ENCODE peak calls at places on chromosomes 3 and 15, in eight cellular contexts. W, X, V, O, K, R, P and H are unnamed samples.

GRCh38 chr3:72174043-72174442 is 389.1 kb upstream of the PROK2 start:
- DNase-seq in V (no peak), X (no peak), R (no peak), P (no peak), W (no peak), O (no peak), K (no peak), H (no peak)

GRCh38 chr3:134600166-134600670 is 50.6 kb downstream of the KY start:
- DNase-seq in K (peak), W (no peak), R (no peak), V (no peak), O (no peak), X (no peak), P (no peak), H (no peak)

GRCh38 chr3:191568206-191568605 is 107.2 kb downstream of the PYDC2 start:
- DNase-seq in V (no peak), P (no peak), R (no peak), X (no peak), O (no peak), W (no peak), K (no peak), H (no peak)

GRCh38 chr15:83843511-83843910 is 189.6 kb downstream of the ADAMTSL3 start:
- DNase-seq in X (no peak), P (no peak), O (no peak), W (no peak), K (peak), R (no peak), V (peak), H (no peak)

GRCh38 chr15:89138999-89139612 is 50.9 kb downstream of the ABHD2 start:
- DNase-seq in O (peak), R (no peak), P (no peak), K (peak), V (peak), X (no peak), W (no peak), H (no peak)

GRCh38 chr3:52781741-52782140 is 4.3 kb downstream of the ITIH1 start:
- DNase-seq in R (no peak), O (no peak), X (no peak), V (no peak), W (no peak), P (no peak), K (no peak), H (peak)

GRCh38 chr3:77320514-77320913 is 280.6 kb downstream of the ROBO2 start:
- DNase-seq in K (peak), V (peak), P (no peak), X (peak), O (peak), R (no peak), W (peak), H (no peak)

GRCh38 chr15:92677998-92678397 is 22.4 kb upstream of the FAM174B start:
- DNase-seq in P (no peak), O (no peak), R (no peak), X (no peak), V (no peak), K (no peak), W (no peak), H (no peak)

GRCh38 chr15:69903476-69904295 is 194.0 kb downstream of the TLE3 start:
- DNase-seq in V (peak), X (no peak), W (no peak), O (peak), R (no peak), P (no peak), K (peak), H (no peak)

GRCh38 chr3:186466391-186466974 is 77.7 kb downstream of the CRYGS start:
- DNase-seq in W (no peak), R (no peak), X (no peak), K (no peak), O (no peak), P (no peak), V (no peak), H (no peak)

GRCh38 chr15:92460023-92460422 is 66.3 kb downstream of the ST8SIA2 start:
- DNase-seq in K (no peak), W (no peak), O (no peak), X (no peak), R (no peak), P (no peak), V (no peak), H (no peak)

GRCh38 chr15:80007532-80007931 is 36.5 kb upstream of the BCL2A1 start:
- DNase-seq in R (no peak), P (no peak), X (no peak), V (no peak), K (no peak), O (no peak), W (no peak), H (no peak)

GRCh38 chr3:186411994-186412393 is 50.0 kb upstream of the DGKG start:
- DNase-seq in K (peak), W (no peak), P (peak), O (no peak), R (no peak), V (no peak), X (no peak), H (no peak)

GRCh38 chr3:111480091-111480490 is 61.9 kb upstream of the CD96 start:
- DNase-seq in R (no peak), P (no peak), K (no peak), V (no peak), X (no peak), O (no peak), W (no peak), H (no peak)

GRCh38 chr3:49567406-49567805 is 13.1 kb downstream of the BSN start:
- DNase-seq in K (no peak), R (no peak), W (no peak), X (no peak), O (no peak), V (no peak), P (no peak), H (no peak)

GRCh38 chr3:65666426-65667091 is 372.2 kb downstream of the MAGI1 start:
- DNase-seq in O (no peak), K (peak), W (no peak), X (no peak), R (no peak), V (peak), P (no peak), H (no peak)

GRCh38 chr3:109328202-109328601 is 9.1 kb downstream of the DPPA4 start:
- DNase-seq in P (no peak), V (no peak), O (no peak), X (no peak), R (no peak), W (no peak), K (no peak), H (no peak)

GRCh38 chr3:145197051-145197562 is 963.9 kb downstream of the PLOD2 start:
- DNase-seq in X (no peak), K (no peak), R (no peak), W (no peak), V (no peak), P (peak), O (no peak), H (no peak)

GRCh38 chr3:158770254-158771017 is 31.4 kb upstream of the MFSD1 start:
- DNase-seq in O (peak), R (no peak), K (peak), X (no peak), P (no peak), V (peak), W (peak), H (no peak)

GRCh38 chr15:44782516-44782915 is 46.2 kb downstream of the TRIM69 start:
- DNase-seq in W (no peak), O (no peak), X (no peak), R (no peak), V (no peak), K (peak), P (no peak), H (no peak)

GRCh38 chr3:10344147-10344943 is 23.4 kb upstream of the SEC13 start:
- DNase-seq in R (no peak), P (peak), O (no peak), K (peak), X (peak), V (peak), W (peak), H (no peak)

GRCh38 chr3:31364711-31365110 is 168.0 kb upstream of the STT3B start:
- DNase-seq in K (peak), W (no peak), P (no peak), R (no peak), V (peak), X (no peak), O (peak), H (no peak)

GRCh38 chr3:78154521-78155186 is 1114.8 kb downstream of the ROBO2 start:
- DNase-seq in W (no peak), V (no peak), R (no peak), X (no peak), K (peak), P (no peak), O (no peak), H (no peak)

GRCh38 chr3:197339841-197340520 is 41.6 kb upstream of the DLG1 start:
- DNase-seq in R (no peak), K (peak), W (no peak), V (peak), P (no peak), O (peak), X (no peak), H (peak)

GRCh38 chr3:44865272-44866005 is 3.7 kb downstream of the TMEM42 start:
- DNase-seq in O (no peak), X (no peak), K (no peak), P (no peak), R (no peak), W (no peak), V (peak), H (no peak)

GRCh38 chr3:106392905-106393304 is 524.1 kb upstream of the CBLB start:
- DNase-seq in W (no peak), P (no peak), V (peak), R (no peak), O (no peak), X (no peak), K (peak), H (no peak)

GRCh38 chr3:51963951-51964451 is 3.3 kb downstream of the PCBP4 start:
- DNase-seq in R (no peak), W (no peak), O (no peak), P (no peak), X (no peak), K (no peak), V (no peak), H (no peak)

GRCh38 chr3:110457508-110457907 is 614.1 kb upstream of the NECTIN3 start:
- DNase-seq in X (no peak), V (no peak), K (no peak), P (no peak), O (no peak), R (no peak), W (no peak), H (no peak)

GRCh38 chr3:136919799-136920580 is 37.8 kb upstream of the IL20RB start:
- DNase-seq in R (no peak), W (no peak), O (no peak), V (no peak), P (no peak), K (peak), X (no peak), H (no peak)

GRCh38 chr15:99170476-99171065 is 65.7 kb downstream of the SYNM start:
- DNase-seq in O (no peak), P (no peak), V (no peak), X (no peak), R (peak), K (no peak), W (no peak), H (peak)

GRCh38 chr15:99167640-99168039 is 62.8 kb downstream of the SYNM start:
- DNase-seq in K (no peak), O (no peak), V (no peak), R (no peak), P (no peak), X (no peak), W (no peak), H (peak)

GRCh38 chr15:99172171-99172570 is 67.3 kb downstream of the SYNM start:
- DNase-seq in V (no peak), X (no peak), R (peak), O (no peak), K (no peak), P (no peak), W (no peak), H (peak)

GRCh38 chr15:99168601-99169580 is 64.0 kb downstream of the SYNM start:
- DNase-seq in O (no peak), K (no peak), W (no peak), X (no peak), V (no peak), P (no peak), R (no peak), H (peak)

DNA sequence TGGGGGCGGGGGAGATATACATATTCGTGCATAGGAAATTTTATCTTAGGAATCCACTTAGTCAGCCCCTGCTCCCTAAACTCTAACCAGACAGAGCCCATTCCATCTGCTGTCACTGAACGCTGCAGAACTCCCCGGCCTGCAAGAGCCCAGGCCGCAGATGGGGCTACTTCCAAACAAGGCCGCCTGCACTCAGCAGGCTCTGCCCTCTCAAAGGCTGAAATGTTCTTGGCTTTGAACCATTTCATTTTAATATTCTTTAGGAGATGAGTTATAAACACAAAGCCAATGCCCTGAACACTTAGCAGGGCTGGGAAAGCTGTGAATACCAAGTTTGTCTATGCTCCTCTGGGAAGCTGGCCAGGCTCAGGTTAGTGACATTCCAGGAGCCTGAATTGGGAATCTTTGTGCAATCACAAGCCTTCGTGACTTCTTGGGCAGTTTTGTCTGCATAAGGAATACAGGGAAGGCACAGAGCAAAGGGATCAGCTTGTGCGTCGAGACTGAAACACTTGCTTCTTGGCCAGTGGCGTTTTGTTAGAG is 65.0 kb downstream of the SYNM start:
- DNase-seq in O (peak), P (no peak), X (no peak), W (no peak), R (no peak), V (peak), K (peak), H (peak)
- TF ChIP-seq CTCF in O (no peak), P (no peak), X (no peak), W (no peak), R (no peak), V (no peak), K (no peak), H (no peak)

DNA sequence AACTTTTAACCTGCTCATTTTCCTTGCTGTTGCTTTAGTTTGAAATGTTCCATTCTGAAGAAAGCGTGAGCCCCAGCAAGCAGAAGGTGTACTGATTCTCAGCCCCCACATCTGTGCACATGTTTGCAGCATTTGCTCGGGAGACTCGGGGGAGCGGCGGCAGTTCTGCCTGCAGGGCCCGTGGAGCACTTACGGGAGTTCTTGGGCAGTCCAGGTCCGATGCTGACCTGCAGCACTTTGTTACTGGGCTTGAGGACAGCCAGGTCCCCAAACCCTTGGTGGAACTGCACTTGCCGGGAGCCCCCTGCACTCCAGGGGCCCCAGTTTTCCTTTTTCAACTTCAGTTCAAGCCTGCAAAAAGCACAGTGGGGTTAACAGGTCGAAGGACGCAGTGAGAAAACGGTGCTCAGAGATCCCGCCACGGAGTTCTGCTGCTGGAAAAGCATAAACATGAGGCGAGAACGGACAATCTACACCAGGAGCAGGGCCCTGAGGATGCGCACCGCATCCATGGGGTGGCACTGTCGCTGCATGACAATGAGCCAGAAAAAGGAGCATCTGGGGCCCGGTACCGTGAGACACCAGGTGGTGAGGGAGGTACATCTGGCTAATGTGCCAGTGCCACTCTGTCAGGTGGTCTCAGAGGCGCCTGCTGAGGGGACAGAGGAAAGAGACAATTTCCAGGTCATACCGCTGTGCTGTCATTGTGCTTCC is 45.6 kb upstream of the LDHAL6B start:
- DNase-seq in V (peak), R (no peak), O (no peak), W (peak), X (peak), P (no peak), K (no peak), H (no peak)
- TF ChIP-seq CTCF in V (peak), R (no peak), O (peak), W (peak), X (peak), P (no peak), K (peak), H (peak)

DNA sequence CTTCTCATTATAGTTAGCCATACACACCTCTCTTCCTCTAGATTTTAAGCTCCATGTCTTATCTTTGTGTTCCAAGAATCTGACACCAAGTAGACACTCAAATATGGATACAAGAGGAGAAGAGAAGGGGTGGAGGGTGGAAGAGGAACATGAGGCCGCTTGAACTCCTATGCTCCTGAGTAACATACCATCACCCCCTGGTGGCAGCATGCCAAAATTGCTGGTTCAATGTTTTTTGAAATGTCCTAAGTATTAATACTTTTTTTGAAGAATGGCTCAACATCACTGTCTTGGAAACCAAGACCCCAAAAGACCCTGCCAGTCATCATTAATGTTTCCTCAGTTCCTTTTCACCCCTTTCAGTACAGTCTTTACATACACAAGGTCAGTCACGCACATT is 71.8 kb upstream of the HACD2 start:
- DNase-seq in O (no peak), W (peak), P (no peak), V (no peak), R (no peak), X (no peak), K (no peak), H (no peak)
- TF ChIP-seq CTCF in O (peak), W (peak), P (no peak), V (peak), R (no peak), X (peak), K (peak), H (peak)

GRCh38 chr3:120357807-120358206 is 8.7 kb upstream of the LRRC58 start:
- DNase-seq in W (no peak), R (no peak), O (no peak), V (no peak), P (no peak), K (no peak), X (no peak), H (no peak)
- TF ChIP-seq CTCF in W (no peak), R (no peak), O (no peak), V (no peak), P (no peak), K (no peak), X (no peak), H (no peak)

DNA sequence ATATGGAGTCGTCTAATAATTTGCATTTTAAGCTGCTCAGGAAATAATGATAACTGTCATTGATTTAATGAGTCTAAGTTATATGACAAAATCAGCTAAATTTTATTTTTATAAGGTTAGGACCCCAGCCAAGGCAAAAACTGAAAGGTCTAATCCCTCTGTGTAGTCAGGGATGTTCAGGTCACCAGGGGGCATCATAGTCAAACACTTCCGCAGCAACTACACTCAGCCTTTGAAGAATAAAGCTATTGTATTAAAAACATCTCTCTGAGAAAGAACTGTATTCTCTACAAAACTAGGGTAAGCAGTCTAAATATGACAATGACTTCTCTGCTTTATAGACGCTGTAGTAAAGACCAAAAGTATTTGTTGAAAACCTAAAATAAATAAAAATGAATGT is 15.0 kb downstream of the INTS14 start:
- DNase-seq in K (peak), W (peak), P (no peak), R (no peak), O (no peak), X (peak), V (no peak), H (no peak)
- TF ChIP-seq CTCF in K (peak), W (peak), P (no peak), R (peak), O (peak), X (peak), V (peak), H (peak)

GRCh38 chr15:62124953-62125263 is 40.2 kb downstream of the C2CD4B start:
- DNase-seq in P (no peak), W (peak), V (no peak), K (peak), O (no peak), X (no peak), R (no peak), H (no peak)
- TF ChIP-seq CTCF in P (no peak), W (no peak), V (no peak), K (no peak), O (no peak), X (no peak), R (no peak), H (no peak)

GRCh38 chr3:142501004-142501926 is 53.4 kb upstream of the XRN1 start:
- DNase-seq in O (peak), W (peak), X (no peak), K (peak), P (no peak), V (peak), R (no peak), H (no peak)
- TF ChIP-seq CTCF in O (no peak), W (no peak), X (no peak), K (no peak), P (no peak), V (no peak), R (no peak), H (no peak)

GRCh38 chr15:48473667-48474066 is 142.4 kb downstream of the DUT start:
- DNase-seq in R (no peak), W (no peak), P (no peak), X (no peak), O (no peak), K (no peak), V (no peak), H (no peak)
- TF ChIP-seq CTCF in R (no peak), W (no peak), P (no peak), X (no peak), O (no peak), K (no peak), V (no peak), H (no peak)